ENCODE peak calls at places on chromosomes 2 and 18, in six cellular contexts. M is activated gamma-delta T cell treated with Interleukin-2 at 50 U/mL for 16 hours; R is stimulated activated CD4-positive, alpha-beta T cell treated with anti-CD3 and anti-CD28 coated beads, Interleukin-4, amount 100 ng/mL, for 48 hours; A is spleen; X is activated B cell treated with CpG ODN at 0.5 μM for 24 hours; P is A172. L is an unnamed sample.

GRCh38 chr2:241422350-241422749 is 66.3 kb downstream of the FARP2 start:
- DNase-seq in M (no peak), X (no peak), R (no peak), P (no peak), A (no peak), L (no peak)

GRCh38 chr2:139791330-139791729 is 1011.1 kb upstream of the NXPH2 start:
- DNase-seq in R (no peak), A (no peak), M (no peak), X (no peak), P (no peak), L (no peak)

GRCh38 chr18:78982186-78982585 is 2.6 kb downstream of the SALL3 start:
- DNase-seq in M (no peak), X (no peak), A (no peak), R (no peak), P (no peak), L (no peak)

GRCh38 chr2:182142062-182142461 is 156.4 kb downstream of the PPP1R1C start:
- DNase-seq in X (no peak), A (no peak), P (no peak), R (no peak), M (no peak), L (no peak)

GRCh38 chr18:61742555-61743429 is 150.0 kb downstream of the RNF152 start:
- DNase-seq in X (no peak), P (no peak), R (no peak), A (no peak), M (no peak), L (peak)

GRCh38 chr18:4060427-4061281 is 394.5 kb downstream of the DLGAP1 start:
- DNase-seq in M (no peak), P (no peak), R (no peak), X (no peak), A (no peak), L (no peak)

GRCh38 chr18:46771141-46771540 is 14.3 kb upstream of the ST8SIA5 start:
- DNase-seq in M (no peak), R (no peak), A (no peak), P (no peak), X (no peak), L (no peak)

GRCh38 chr2:85972355-85972754 is 83.6 kb upstream of the ST3GAL5 start:
- DNase-seq in A (no peak), R (no peak), P (no peak), M (no peak), X (no peak), L (no peak)

GRCh38 chr18:24018299-24018910 is 3.9 kb downstream of the TTC39C start:
- DNase-seq in A (no peak), R (peak), P (no peak), X (no peak), M (no peak), L (no peak)

L was measured in upper lobe of left lung.